ENCODE peak calls at places on chromosomes 1 and 21, in eight cellular contexts. D is adrenal gland; C is mucosa of descending colon; Z is neural crest cell; R is cardiac fibroblast; I is pancreas; M is GM13977; W is CD8-positive, alpha-beta T cell. E is an unnamed sample.

GRCh38 chr1:3698660-3699408 is 46.5 kb downstream of the TP73 start:
- DNase-seq in Z (no peak), D (no peak), I (no peak), M (no peak), C (no peak), W (no peak), R (no peak), E (no peak)

GRCh38 chr1:226545806-226546596 is 2.6 kb upstream of the STUM start:
- DNase-seq in R (no peak), W (no peak), D (peak; percentile 67), I (no peak), M (no peak), C (peak; percentile 38), Z (no peak), E (peak; percentile 53)

GRCh38 chr1:95467036-95467435 is 233.0 kb downstream of the RWDD3 start:
- DNase-seq in Z (no peak), C (no peak), D (no peak), I (no peak), M (no peak), W (no peak), R (no peak), E (no peak)

GRCh38 chr1:34619256-34619655 is 135.6 kb upstream of the GJB5 start:
- DNase-seq in M (no peak), I (no peak), R (no peak), W (no peak), D (no peak), Z (no peak), C (no peak), E (no peak)

GRCh38 chr1:168202941-168203654 is 22.7 kb upstream of the SFT2D2 start:
- DNase-seq in C (no peak), R (peak; percentile 93), I (no peak), Z (no peak), M (no peak), D (no peak), W (no peak), E (no peak)

GRCh38 chr1:232773752-232774151 is 31.5 kb upstream of the MAP10 start:
- DNase-seq in R (no peak), C (no peak), W (no peak), I (no peak), Z (no peak), D (no peak), M (no peak), E (no peak)

GRCh38 chr1:1132042-1132927 is 16.4 kb upstream of the C1orf159 start:
- DNase-seq in R (no peak), I (no peak), W (no peak), C (peak; percentile 81), M (no peak), D (no peak), Z (no peak), E (no peak)

GRCh38 chr1:36393686-36394085 is 4.0 kb downstream of the LSM10 start:
- DNase-seq in R (no peak), W (no peak), Z (no peak), C (no peak), M (no peak), I (no peak), D (no peak), E (no peak)

GRCh38 chr1:59154406-59154805 is 142.5 kb upstream of the FGGY start:
- DNase-seq in M (no peak), Z (no peak), I (no peak), C (no peak), D (no peak), R (no peak), W (no peak), E (no peak)

GRCh38 chr1:14790967-14791366 is 192.5 kb downstream of the KAZN start:
- DNase-seq in R (no peak), D (no peak), Z (no peak), C (no peak), M (no peak), W (no peak), I (no peak), E (no peak)

GRCh38 chr1:62621907-62622306 is 24.6 kb downstream of the ANGPTL3 start:
- DNase-seq in C (no peak), I (peak; percentile 23), D (peak; percentile 63), R (peak; percentile 90), W (no peak), M (peak; percentile 41), Z (no peak), E (no peak)

GRCh38 chr21:45401916-45402900 is 2.8 kb upstream of the COL18A1 start:
- DNase-seq in I (no peak), D (peak; percentile 44), Z (no peak), M (no peak), C (no peak), R (peak; percentile 78), W (no peak), E (no peak)

GRCh38 chr1:183159960-183160359 is 26.1 kb upstream of the LAMC2 start:
- DNase-seq in R (no peak), D (no peak), Z (no peak), W (no peak), M (no peak), C (peak; percentile 92), I (peak; percentile 22), E (peak; percentile 90)

GRCh38 chr1:228362141-228362883 is 44.3 kb downstream of the TRIM11 start:
- DNase-seq in D (peak; percentile 52), C (no peak), I (no peak), W (no peak), Z (no peak), M (no peak), R (no peak), E (peak; percentile 21)

GRCh38 chr1:13807213-13807612 is 107.2 kb downstream of the PRDM2 start:
- DNase-seq in I (peak; percentile 46), M (no peak), R (peak; percentile 31), C (peak; percentile 53), W (no peak), D (peak; percentile 81), Z (peak; percentile 43), E (peak; percentile 49)

DNA sequence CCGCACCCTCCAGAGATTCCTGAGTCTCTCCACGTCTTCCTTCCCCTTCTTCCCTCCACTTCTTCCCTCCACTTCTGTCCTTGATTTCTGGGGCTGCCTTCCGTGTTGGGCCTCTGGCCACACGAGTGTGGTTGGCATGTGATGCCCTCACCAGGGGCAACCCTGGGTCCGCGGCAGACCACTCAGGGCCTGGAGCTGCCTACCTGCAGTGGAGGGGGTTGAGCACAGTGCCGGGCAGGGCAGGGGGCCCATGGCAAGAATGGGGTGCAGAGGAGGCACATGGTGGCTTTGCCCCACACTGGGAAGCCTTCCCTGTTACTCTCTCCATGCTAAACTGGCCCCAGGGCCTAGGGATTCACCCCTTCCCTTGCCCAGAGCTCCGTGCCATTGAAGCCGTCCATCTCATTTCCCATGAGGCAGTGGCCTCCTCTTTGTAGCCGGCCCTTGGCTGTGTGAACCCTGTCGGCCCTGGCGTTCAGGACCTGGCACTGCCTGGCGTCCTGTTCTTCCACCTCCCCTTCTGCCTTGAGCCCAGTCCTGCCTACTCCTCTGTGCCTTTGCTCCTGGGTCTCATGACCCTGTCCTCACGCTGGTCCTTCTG is 13.4 kb downstream of the RRP1 start:
- DNase-seq in I (no peak), W (no peak), Z (no peak), R (no peak), M (no peak), D (no peak), C (no peak), E (no peak)
- TF ChIP-seq CTCF in I (no peak), W (no peak), Z (no peak), R (no peak), M (no peak), D (no peak), C (no peak), E (no peak)

GRCh38 chr1:179817056-179817455 is 60.5 kb downstream of the TOR1AIP2 start:
- DNase-seq in D (no peak), C (no peak), W (no peak), M (no peak), Z (no peak), I (no peak), R (no peak), E (no peak)

GRCh38 chr1:179817789-179818188 is 59.8 kb downstream of the TOR1AIP2 start:
- DNase-seq in W (no peak), I (no peak), C (no peak), M (no peak), R (peak; percentile 67), D (peak; percentile 84), Z (no peak), E (no peak)

GRCh38 chr1:179818743-179819173 is 58.8 kb downstream of the TOR1AIP2 start:
- DNase-seq in C (no peak), R (peak; percentile 34), I (no peak), D (peak; percentile 61), W (no peak), M (no peak), Z (no peak), E (peak; percentile 41)

GRCh38 chr1:179816196-179816960 is 61.2 kb downstream of the TOR1AIP2 start:
- DNase-seq in D (no peak), R (peak; percentile 53), W (no peak), M (no peak), Z (no peak), I (no peak), C (no peak), E (no peak)

GRCh38 chr1:179818260-179818659 is 59.3 kb downstream of the TOR1AIP2 start:
- DNase-seq in W (no peak), Z (no peak), M (no peak), C (no peak), R (no peak), D (no peak), I (no peak), E (no peak)
- TF ChIP-seq CTCF in W (no peak), Z (no peak), M (no peak), C (no peak), R (no peak), D (no peak), I (no peak), E (no peak)

DNA sequence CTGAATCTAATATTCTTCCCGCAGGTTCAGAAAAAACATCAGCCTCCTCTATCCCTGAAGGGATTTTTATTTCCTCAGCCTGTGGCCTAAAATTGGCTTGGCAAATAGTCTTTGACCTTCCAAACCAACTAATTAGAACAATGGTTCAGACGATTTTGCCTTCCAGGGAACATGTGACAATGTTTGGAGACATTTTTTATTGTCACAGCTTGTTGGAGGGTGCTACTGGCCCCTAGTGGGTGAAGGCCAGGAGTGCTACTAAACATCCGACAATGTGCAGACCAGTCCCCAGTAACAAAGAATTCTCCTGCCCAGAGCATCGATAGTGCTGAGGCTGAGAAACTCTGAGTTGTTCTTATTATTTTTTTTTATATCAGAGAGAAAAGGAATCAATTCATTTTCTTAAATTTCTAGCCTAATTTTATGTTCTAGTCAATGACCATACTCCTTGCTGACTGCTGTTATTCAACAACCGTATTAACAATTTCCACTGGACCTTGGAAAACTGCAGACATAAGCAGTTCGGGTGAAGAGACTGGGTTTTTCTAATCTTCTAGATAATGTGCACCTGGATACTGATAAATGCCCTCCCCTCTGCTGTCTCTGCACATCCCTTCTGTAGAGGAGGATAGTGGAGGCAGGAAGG is 280.7 kb downstream of the LMX1A start:
- DNase-seq in D (peak; percentile 58), R (peak; percentile 39), M (peak; percentile 5), I (peak; percentile 20), C (no peak), Z (peak; percentile 18), W (no peak), E (no peak)
- TF ChIP-seq CTCF in D (peak; percentile 56), R (peak; percentile 59), M (peak; percentile 36), I (peak; percentile 38), C (peak; percentile 15), Z (peak; percentile 76), W (no peak), E (no peak)

DNA sequence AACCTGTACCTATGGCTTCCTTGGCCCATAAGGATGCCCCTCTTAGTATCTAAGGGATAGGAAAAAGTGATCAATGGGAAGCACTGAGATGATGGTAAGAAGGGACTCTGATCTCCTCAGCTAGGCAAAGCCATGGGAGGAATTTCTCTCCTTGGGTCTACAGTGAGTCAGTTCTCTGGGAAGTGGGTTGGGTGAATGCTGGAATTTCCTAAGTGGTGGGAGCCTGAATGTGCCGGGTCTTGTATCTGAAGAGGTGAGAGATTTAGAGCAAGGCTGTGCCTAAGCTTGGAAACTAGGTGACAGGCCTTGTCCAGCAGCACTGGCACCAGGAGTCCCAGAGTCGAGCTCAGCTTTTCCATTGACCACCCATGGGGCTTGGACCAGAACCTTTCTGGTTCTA is 96.3 kb upstream of the SLC2A1 start:
- DNase-seq in R (no peak), W (no peak), C (no peak), D (no peak), I (no peak), Z (no peak), M (no peak), E (no peak)
- TF ChIP-seq CTCF in R (no peak), W (no peak), C (no peak), D (no peak), I (no peak), Z (no peak), M (no peak), E (no peak)

E was measured in Peyer's patch.